ENCODE peak calls at places on chromosomes 6 and 20, in five cellular contexts. T is OCI-LY7, P is spleen, O is astrocyte of the spinal cord, X is lower leg skin. Q is an unnamed sample.

GRCh38 chr20:10961651-10962288 is 288.0 kb upstream of the JAG1 start:
- DNase-seq in P (no peak), O (peak; percentile 48), X (no peak), T (no peak), Q (peak; percentile 29)

GRCh38 chr6:21128601-21129000 is 464.9 kb upstream of the SOX4 start:
- DNase-seq in X (no peak), P (no peak), T (no peak), O (no peak), Q (no peak)

GRCh38 chr6:56671651-56672461 is 29.2 kb upstream of the DST start:
- DNase-seq in P (peak; percentile 75), T (no peak), X (no peak), O (peak; percentile 50), Q (no peak)

GRCh38 chr6:7974932-7975763 is 64.6 kb upstream of the TXNDC5 start:
- DNase-seq in O (peak; percentile 89), T (no peak), P (peak; percentile 82), X (peak; percentile 93), Q (peak; percentile 100)

GRCh38 chr20:46767127-46767761 is 57.8 kb downstream of the SLC2A10 start:
- DNase-seq in O (no peak), P (no peak), T (peak; percentile 62), X (no peak), Q (peak; percentile 48)

GRCh38 chr6:49693512-49693911 is 19.8 kb downstream of the CRISP2 start:
- DNase-seq in O (no peak), P (no peak), T (no peak), X (no peak), Q (no peak)

GRCh38 chr6:132520953-132521352 is 8.0 kb upstream of the STX7 start:
- DNase-seq in O (peak; percentile 35), X (no peak), P (no peak), T (no peak), Q (peak; percentile 38)

GRCh38 chr6:46509063-46509462 is 17.8 kb upstream of the RCAN2 start:
- DNase-seq in P (no peak), T (no peak), X (no peak), O (no peak), Q (no peak)

GRCh38 chr6:10644225-10644624 is 50.2 kb downstream of the C6orf52 start:
- DNase-seq in O (no peak), P (no peak), T (no peak), X (no peak), Q (no peak)

GRCh38 chr6:67184405-67184804 is 1450.7 kb upstream of the ADGRB3 start:
- DNase-seq in O (no peak), X (no peak), P (no peak), T (no peak), Q (no peak)

GRCh38 chr20:25297141-25297905 is 49.4 kb downstream of the PYGB start:
- DNase-seq in P (no peak), X (no peak), O (no peak), T (no peak), Q (no peak)

GRCh38 chr6:64520050-64520449 is 884.4 kb downstream of the PHF3 start:
- DNase-seq in T (no peak), O (peak; percentile 95), X (no peak), P (no peak), Q (peak; percentile 94)

GRCh38 chr6:64290867-64291266 is 655.3 kb downstream of the PHF3 start:
- DNase-seq in T (no peak), O (no peak), P (no peak), X (no peak), Q (no peak)

GRCh38 chr6:15539722-15540270 is 123.0 kb downstream of the DTNBP1 start:
- DNase-seq in O (no peak), P (no peak), X (no peak), T (no peak), Q (peak; percentile 48)

GRCh38 chr6:31525932-31526591 is 2.7 kb upstream of the MCCD1 start:
- DNase-seq in P (no peak), X (no peak), O (peak; percentile 18), T (no peak), Q (peak; percentile 79)

GRCh38 chr6:11575408-11576033 is 38.0 kb downstream of the TMEM170B start:
- DNase-seq in T (peak; percentile 72), O (peak; percentile 78), X (no peak), P (no peak), Q (peak; percentile 93)

GRCh38 chr6:162973975-162974374 is 246.2 kb downstream of the PACRG start:
- DNase-seq in P (no peak), T (no peak), O (no peak), X (no peak), Q (no peak)

GRCh38 chr6:167850792-167851191 is 24.1 kb downstream of the AFDN start:
- DNase-seq in P (no peak), O (no peak), T (no peak), X (no peak), Q (no peak)

GRCh38 chr6:167847936-167848335 is 21.2 kb downstream of the AFDN start:
- DNase-seq in P (no peak), T (no peak), O (no peak), X (no peak), Q (no peak)

GRCh38 chr6:167851349-167851952 is 24.7 kb downstream of the AFDN start:
- DNase-seq in T (no peak), O (no peak), X (no peak), P (no peak), Q (no peak)

GRCh38 chr6:167848783-167849182 is 22.1 kb downstream of the AFDN start:
- DNase-seq in O (no peak), X (no peak), P (no peak), T (no peak), Q (no peak)

DNA sequence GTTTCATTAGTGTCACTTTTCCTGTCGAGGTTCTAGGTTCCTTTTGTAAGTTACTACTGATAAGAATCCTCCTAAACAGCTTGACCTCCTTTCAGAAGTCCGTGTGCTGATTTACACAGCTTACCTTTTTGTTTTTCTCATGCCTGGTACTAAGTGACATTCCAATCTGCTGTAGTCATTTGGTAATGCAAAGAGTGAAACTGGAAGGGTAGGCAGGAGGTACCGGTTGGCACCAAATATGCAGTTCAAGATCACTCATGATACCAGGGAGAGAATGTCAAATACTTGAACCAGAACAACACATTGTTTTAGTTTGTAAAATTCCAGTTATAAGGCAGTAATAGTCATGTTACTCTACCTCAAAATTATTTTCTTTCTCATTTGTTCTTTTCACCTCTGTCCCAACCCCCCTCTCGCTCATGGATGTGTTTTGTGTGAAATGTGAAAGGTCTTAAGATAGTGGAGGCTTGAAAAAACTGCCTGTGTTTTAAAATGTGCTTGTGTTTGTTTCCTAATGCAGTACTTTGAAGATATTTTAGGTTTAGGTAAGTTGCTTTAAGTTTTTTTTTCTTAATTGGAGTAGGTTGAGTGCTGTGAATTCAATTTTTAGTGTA is 23.2 kb downstream of the AFDN start:
- DNase-seq in P (no peak), T (no peak), O (no peak), X (no peak), Q (peak; percentile 53)
- H3K4me3 ChIP-seq in P (no peak overlapping the region), T (no peak overlapping the region), O (no peak overlapping the region), X (no peak overlapping the region), Q (no peak overlapping the region)

GRCh38 chr20:63172726-63173125 is 43.2 kb downstream of the YTHDF1 start:
- DNase-seq in O (no peak), X (no peak), T (peak; percentile 35), P (no peak), Q (no peak)
- TF ChIP-seq CTCF in O (peak; percentile 20), X (no peak), T (peak; percentile 56), P (no peak), Q (no peak)

GRCh38 chr20:53425481-53425880 is 168.2 kb downstream of the ZNF217 start:
- DNase-seq in P (no peak), T (no peak), O (no peak), X (no peak), Q (no peak)
- H3K4me3 ChIP-seq in P (no peak overlapping the region), T (no peak overlapping the region), O (no peak overlapping the region), X (no peak overlapping the region), Q (no peak overlapping the region)

DNA sequence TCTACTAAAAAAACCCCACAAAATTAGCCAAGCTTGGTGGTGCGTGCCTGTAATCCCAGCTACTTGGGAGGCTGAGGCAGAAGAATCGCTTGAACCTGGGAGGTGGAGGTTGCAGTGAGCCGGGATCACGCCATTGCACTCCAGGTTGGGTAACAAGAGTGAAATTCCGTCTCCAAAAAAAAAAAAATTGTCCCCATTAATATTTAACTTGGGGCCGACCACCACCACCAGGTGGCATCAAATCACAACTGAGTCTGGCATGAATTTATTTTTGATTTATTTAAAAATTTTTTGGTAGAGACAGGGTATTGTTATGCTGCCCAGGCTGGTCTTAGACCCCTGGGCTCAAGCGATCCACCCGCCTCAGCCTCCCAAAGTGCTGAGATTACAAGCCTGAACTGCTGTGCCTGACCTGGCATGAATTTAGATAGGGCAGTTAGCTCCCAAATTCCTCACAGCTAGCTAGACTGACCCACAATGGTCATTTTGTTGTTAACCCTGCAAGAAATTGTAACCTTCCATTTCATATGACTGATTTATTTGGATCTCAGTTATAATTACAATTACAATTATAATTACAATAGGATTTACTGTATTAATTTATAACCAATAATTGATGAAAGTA is 17.1 kb upstream of the BEND3 start:
- DNase-seq in T (peak; percentile 71), O (peak; percentile 34), X (peak; percentile 18), P (no peak), Q (peak; percentile 55)
- TF ChIP-seq CTCF in T (peak; percentile 86), O (peak; percentile 57), X (no peak), P (no peak), Q (peak; percentile 50)

DNA sequence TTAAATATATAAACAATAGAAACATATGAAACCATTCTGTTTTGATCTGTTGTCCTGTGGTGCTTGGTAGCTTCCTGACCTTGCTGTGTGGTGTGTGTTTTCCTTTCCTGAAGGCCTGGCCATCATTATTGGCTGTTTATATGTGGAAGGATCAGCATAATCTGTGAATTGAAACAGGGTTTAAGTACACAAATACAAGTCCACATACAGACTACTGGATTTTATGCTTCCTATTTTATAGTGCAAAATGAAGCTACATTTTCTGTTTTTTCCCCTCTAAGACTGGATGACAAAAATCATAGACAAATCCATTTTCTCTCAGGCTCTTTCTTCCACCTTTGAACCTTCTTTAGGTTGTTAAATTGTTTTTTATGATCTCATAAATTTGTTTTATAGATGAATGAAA is 2.5 kb downstream of the LIN28B start:
- DNase-seq in T (no peak), P (no peak), X (no peak), O (no peak), Q (no peak)
- H3K4me3 ChIP-seq in T (no peak overlapping the region), P (no peak overlapping the region), X (no peak overlapping the region), O (no peak overlapping the region), Q (no peak overlapping the region)

GRCh38 chr20:41349943-41350342 is 9.3 kb downstream of the LPIN3 start:
- DNase-seq in O (no peak), T (no peak), X (no peak), P (no peak), Q (no peak)

GRCh38 chr20:41353530-41353929 is 12.9 kb downstream of the LPIN3 start:
- DNase-seq in X (no peak), T (no peak), P (no peak), O (no peak), Q (no peak)

GRCh38 chr20:41352106-41352505 is 11.5 kb downstream of the LPIN3 start:
- DNase-seq in T (no peak), P (no peak), O (no peak), X (no peak), Q (no peak)

GRCh38 chr20:41355192-41355591 is 11.4 kb downstream of the EMILIN3 start:
- DNase-seq in T (no peak), P (no peak), X (no peak), O (no peak), Q (no peak)

DNA sequence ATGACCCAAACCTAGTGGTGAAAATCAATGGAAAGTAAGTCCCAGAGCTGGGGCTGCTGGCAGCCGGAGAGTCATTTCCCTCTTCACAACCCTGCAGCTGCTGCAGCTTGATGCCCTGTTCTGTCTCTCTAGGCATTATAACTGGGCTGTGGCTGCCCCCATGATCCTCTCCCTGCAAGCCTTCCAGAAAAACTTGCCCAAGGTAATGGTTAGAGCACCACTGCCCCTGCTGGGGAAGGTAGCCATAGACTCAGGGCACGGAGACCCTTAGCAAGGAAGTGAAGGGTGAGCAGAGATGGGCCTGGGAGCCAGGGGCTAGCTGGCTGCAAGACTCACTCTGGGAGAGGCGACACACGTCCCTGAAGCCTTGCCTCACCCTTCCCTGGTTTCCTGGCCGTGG is 12.0 kb downstream of the LPIN3 start:
- DNase-seq in X (no peak), P (no peak), T (no peak), O (no peak), Q (no peak)
- TF ChIP-seq CTCF in X (no peak), P (no peak), T (peak; percentile 39), O (no peak), Q (no peak)

Q was measured in fibroblast of pulmonary artery.